ENCODE peak calls at places on chromosomes 13 and 19, in four cellular contexts. U is globus pallidus; G is body of pancreas; J is stimulated activated CD4-positive, alpha-beta T cell treated with anti-CD3 and anti-CD28 coated beads, Interleukin-12 subunit alpha, Interleukin-12 subunit beta, amount 100 ng/mL, for 48 hours. F is an unnamed sample.

GRCh38 chr13:86052141-86052540 is 252.9 kb upstream of the SLITRK6 start:
- DNase-seq in U (no peak), G (no peak), J (no peak), F (no peak)

GRCh38 chr13:93789058-93789457 is 562.5 kb downstream of the GPC6 start:
- DNase-seq in U (no peak), G (no peak), J (no peak), F (no peak)

GRCh38 chr19:38204096-38204495 is 19.9 kb downstream of the DPF1 start:
- DNase-seq in U (no peak), G (peak), J (no peak), F (peak)

GRCh38 chr13:21341637-21342422 is 117.3 kb downstream of the ZDHHC20 start:
- DNase-seq in U (no peak), G (no peak), J (no peak), F (no peak)

GRCh38 chr13:113305208-113305607 is 8.2 kb downstream of the LAMP1 start:
- DNase-seq in U (no peak), G (no peak), J (no peak), F (no peak)

GRCh38 chr13:77516342-77516789 is 19.1 kb upstream of the SCEL start:
- DNase-seq in U (no peak), G (no peak), J (no peak), F (no peak)

GRCh38 chr19:7975037-7975436 is 30.4 kb downstream of the ELAVL1 start:
- DNase-seq in U (peak), G (no peak), J (no peak), F (no peak)

GRCh38 chr19:50874185-50874584 is 946 bp downstream of the KLK2 start:
- DNase-seq in U (no peak), G (no peak), J (no peak), F (no peak)

GRCh38 chr19:23799321-23799720 is 40.6 kb upstream of the ZNF681 start:
- DNase-seq in U (no peak), G (peak), J (no peak), F (peak)

GRCh38 chr13:110418944-110419343 is 111.9 kb downstream of the COL4A2 start:
- DNase-seq in U (no peak), G (no peak), J (no peak), F (no peak)

GRCh38 chr19:40266912-40267600 is 18.1 kb downstream of the AKT2 start:
- DNase-seq in U (no peak), G (no peak), J (no peak), F (no peak)

GRCh38 chr19:8585894-8586750 is 8.9 kb upstream of the MYO1F start:
- DNase-seq in U (no peak), G (peak), J (no peak), F (no peak)

GRCh38 chr13:75769141-75769905 is 133.2 kb downstream of the LMO7 start:
- DNase-seq in U (no peak), G (no peak), J (no peak), F (peak)

GRCh38 chr13:113216165-113217056 is 7.0 kb downstream of the CUL4A start:
- DNase-seq in U (peak), G (peak), J (no peak), F (peak)

GRCh38 chr13:22220186-22221160 is 549.6 kb downstream of the FGF9 start:
- DNase-seq in U (no peak), G (no peak), J (no peak), F (peak)

GRCh38 chr13:20331419-20331818 is 99.3 kb upstream of the GJB6 start:
- DNase-seq in U (no peak), G (no peak), J (no peak), F (no peak)

GRCh38 chr19:17687141-17687856 is 855 bp downstream of the UNC13A start:
- DNase-seq in U (no peak), G (no peak), J (no peak), F (peak)

GRCh38 chr19:35666251-35666913 is at the start of gene UPK1A:
- DNase-seq in U (no peak), G (no peak), J (no peak), F (no peak)

GRCh38 chr19:54889566-54889965 is 15.5 kb downstream of the FCAR start:
- DNase-seq in U (no peak), G (no peak), J (no peak), F (no peak)

GRCh38 chr19:4059493-4059880 is 7.2 kb downstream of the ZBTB7A start:
- DNase-seq in U (no peak), G (no peak), J (no peak), F (no peak)

GRCh38 chr13:48448963-48449614 is 36.2 kb upstream of the LPAR6 start:
- DNase-seq in U (no peak), G (no peak), J (no peak), F (no peak)

GRCh38 chr19:14559916-14560775 is 11.7 kb downstream of the NDUFB7 start:
- DNase-seq in U (no peak), G (no peak), J (no peak), F (no peak)

GRCh38 chr19:35733180-35734125 is 8.8 kb downstream of the IGFLR1 start:
- DNase-seq in U (no peak), G (no peak), J (no peak), F (no peak)

GRCh38 chr13:74325106-74325505 is 190.9 kb upstream of the KLF12 start:
- DNase-seq in U (peak), G (peak), J (no peak), F (peak)

GRCh38 chr19:54096642-54097106 is 3.9 kb downstream of the OSCAR start:
- DNase-seq in U (no peak), G (no peak), J (no peak), F (peak)

GRCh38 chr13:45361596-45362206 is 20.7 kb upstream of the TPT1 start:
- DNase-seq in U (no peak), G (no peak), J (no peak), F (no peak)